ENCODE peak calls at places on chromosomes 11 and 22, in ten cellular contexts. K is adrenal gland; B is colonic mucosa; M is foreskin keratinocyte; V is naive thymus-derived CD4-positive, alpha-beta T cell; R is cardiac muscle cell; W is stomach; Y is A549; F is CD4-positive, CD25-positive, alpha-beta regulatory T cell; A is heart right ventricle. D is an unnamed sample.

GRCh38 chr11:30521297-30522071 is 64.7 kb downstream of the MPPED2 start:
- DNase-seq in K (no peak), B (no peak), M (no peak), V (no peak), R (no peak), W (no peak), Y (no peak), F (no peak), A (no peak), D (no peak)

GRCh38 chr22:37082251-37082650 is 27.3 kb downstream of the TMPRSS6 start:
- DNase-seq in K (peak; percentile 58), B (no peak), M (no peak), V (no peak), R (no peak), W (no peak), Y (no peak), F (no peak), A (no peak), D (no peak)

GRCh38 chr11:126426820-126427749 is 71.6 kb downstream of the ST3GAL4 start:
- DNase-seq in K (peak; percentile 50), B (no peak), M (no peak), V (no peak), R (no peak), W (no peak), Y (no peak), F (no peak), A (no peak), D (no peak)

GRCh38 chr11:45026835-45027234 is 76.2 kb upstream of the TP53I11 start:
- DNase-seq in K (no peak), B (no peak), M (no peak), V (no peak), R (no peak), W (no peak), Y (no peak), F (no peak), A (no peak), D (no peak)

GRCh38 chr11:9385288-9385902 is 943 bp downstream of the IPO7 start:
- DNase-seq in K (no peak), B (no peak), M (no peak), V (no peak), R (no peak), W (peak; percentile 59), Y (peak; percentile 56), F (no peak), A (no peak), D (no peak)

GRCh38 chr11:113507341-113507740 is 32.1 kb upstream of the DRD2 start:
- DNase-seq in K (no peak), B (no peak), M (no peak), V (no peak), R (no peak), W (no peak), Y (no peak), F (no peak), A (no peak), D (no peak)

GRCh38 chr22:20957691-20958440 is 9.2 kb upstream of the AIFM3 start:
- DNase-seq in K (no peak), B (peak; percentile 79), M (no peak), V (no peak), R (peak; percentile 41), W (peak; percentile 33), Y (peak; percentile 80), F (no peak), A (no peak), D (no peak)

GRCh38 chr11:36513965-36514364 is 3.9 kb upstream of the TRAF6 start:
- DNase-seq in K (no peak), B (no peak), M (no peak), V (no peak), R (no peak), W (no peak), Y (no peak), F (no peak), A (no peak), D (no peak)

GRCh38 chr11:116826751-116827431 is 2.8 kb upstream of the APOC3 start:
- DNase-seq in K (no peak), B (no peak), M (no peak), V (no peak), R (peak; percentile 10), W (no peak), Y (no peak), F (no peak), A (no peak), D (no peak)

GRCh38 chr22:48968201-48968959 is 859.3 kb downstream of the BRD1 start:
- DNase-seq in K (no peak), B (peak; percentile 13), M (no peak), V (peak; percentile 4), R (no peak), W (peak; percentile 26), Y (peak; percentile 11), F (no peak), A (no peak), D (no peak)

GRCh38 chr11:793556-793955 is 3.7 kb upstream of the CEND1 start:
- DNase-seq in K (no peak), B (no peak), M (no peak), V (no peak), R (no peak), W (no peak), Y (no peak), F (no peak), A (no peak), D (no peak)

GRCh38 chr11:10590516-10590915 is 22.1 kb upstream of the LYVE1 start:
- DNase-seq in K (no peak), B (no peak), M (no peak), V (no peak), R (no peak), W (no peak), Y (no peak), F (no peak), A (no peak), D (no peak)

GRCh38 chr22:46737105-46737975 is 712 bp downstream of the CERK start:
- DNase-seq in K (peak; percentile 53), B (no peak), M (no peak), V (peak; percentile 47), R (peak; percentile 36), W (no peak), Y (no peak), F (peak; percentile 23), A (no peak), D (no peak)

GRCh38 chr11:96257972-96258951 is 84.7 kb downstream of the MAML2 start:
- DNase-seq in K (no peak), B (no peak), M (no peak), V (peak; percentile 79), R (peak; percentile 65), W (no peak), Y (no peak), F (peak; percentile 21), A (no peak), D (no peak)

GRCh38 chr11:4074266-4074665 is 20.3 kb upstream of the RRM1 start:
- DNase-seq in K (no peak), B (no peak), M (no peak), V (no peak), R (peak; percentile 12), W (no peak), Y (no peak), F (no peak), A (no peak), D (no peak)

GRCh38 chr22:44669725-44670027 is 32.3 kb upstream of the PRR5 start:
- DNase-seq in K (no peak), B (no peak), M (no peak), V (no peak), R (peak; percentile 53), W (no peak), Y (peak; percentile 41), F (no peak), A (no peak), D (no peak)

GRCh38 chr22:18113680-18114394 is 3.2 kb downstream of the TUBA8 start:
- DNase-seq in K (no peak), B (no peak), M (no peak), V (no peak), R (no peak), W (no peak), Y (no peak), F (no peak), A (no peak), D (no peak)

GRCh38 chr11:77658213-77659013 is 20.8 kb upstream of the CLNS1A start:
- DNase-seq in K (no peak), B (no peak), M (no peak), V (no peak), R (peak; percentile 53), W (no peak), Y (no peak), F (no peak), A (no peak), D (no peak)

GRCh38 chr11:63680842-63681207 is 475 bp upstream of the RTN3 start:
- DNase-seq in K (peak; percentile 46), B (peak; percentile 29), M (no peak), V (no peak), R (no peak), W (no peak), Y (no peak), F (no peak), A (no peak), D (no peak)

GRCh38 chr11:102007567-102008437 is 39.4 kb upstream of the CFAP300 start:
- DNase-seq in K (no peak), B (peak; percentile 77), M (peak; percentile 68), V (peak; percentile 39), R (peak; percentile 66), W (peak; percentile 50), Y (peak; percentile 95), F (no peak), A (no peak), D (no peak)

GRCh38 chr11:73752216-73752867 is 8.5 kb downstream of the RAB6A start:
- DNase-seq in K (peak; percentile 61), B (no peak), M (no peak), V (no peak), R (peak; percentile 34), W (no peak), Y (no peak), F (no peak), A (no peak), D (no peak)

GRCh38 chr11:47906066-47906465 is 57.9 kb upstream of the NUP160 start:
- DNase-seq in K (no peak), B (no peak), M (no peak), V (no peak), R (no peak), W (no peak), Y (no peak), F (no peak), A (no peak), D (no peak)
- H3K27ac ChIP-seq in K (no peak overlapping the region), B (no peak overlapping the region), M (no peak overlapping the region), V (no peak overlapping the region), R (no peak overlapping the region), W (no peak overlapping the region), Y (no peak overlapping the region), F (no peak overlapping the region), A (no peak overlapping the region), D (no peak overlapping the region)

GRCh38 chr11:130606181-130606580 is 157.7 kb downstream of the ADAMTS15 start:
- DNase-seq in K (no peak), B (no peak), M (no peak), V (no peak), R (peak; percentile 52), W (no peak), Y (no peak), F (no peak), A (no peak), D (no peak)
- H3K4me1 ChIP-seq in K (no peaks in the 10 kb centered on the region), B (no peaks in the 10 kb centered on the region), M (peaks cover under 1% of the 10 kb centered on the region), V (no peaks in the 10 kb centered on the region), R (peaks cover 7% of the 10 kb centered on the region), W (peaks cover 5% of the 10 kb centered on the region), Y (peaks cover 5% of the 10 kb centered on the region), F (no peaks in the 10 kb centered on the region), A (peaks cover 36% of the 10 kb centered on the region), D (peaks cover 13% of the 10 kb centered on the region)

GRCh38 chr22:35198738-35199137 is 58.6 kb upstream of the HMGXB4 start:
- DNase-seq in K (no peak), B (no peak), M (no peak), V (no peak), R (no peak), W (no peak), Y (no peak), F (no peak), A (no peak), D (no peak)
- H3K27ac ChIP-seq in K (no peak overlapping the region), B (no peak overlapping the region), M (no peak overlapping the region), V (no peak overlapping the region), R (no peak overlapping the region), W (no peak overlapping the region), Y (no peak overlapping the region), F (no peak overlapping the region), A (no peak overlapping the region), D (no peak overlapping the region)

GRCh38 chr11:70644343-70645060 is 246.2 kb downstream of the CTTN start:
- DNase-seq in K (no peak), B (no peak), M (no peak), V (no peak), R (no peak), W (no peak), Y (no peak), F (no peak), A (no peak), D (no peak)
- H3K4me1 ChIP-seq in K (no peaks in the 10 kb centered on the region), B (no peaks in the 10 kb centered on the region), M (no peaks in the 10 kb centered on the region), V (no peaks in the 10 kb centered on the region), R (no peaks in the 10 kb centered on the region), W (no peaks in the 10 kb centered on the region), Y (peaks cover 5% of the 10 kb centered on the region), F (no peaks in the 10 kb centered on the region), A (no peaks in the 10 kb centered on the region), D (no peaks in the 10 kb centered on the region)